ENCODE peak calls at places on chromosome 18, in seven cellular contexts. J, Z, V, O, H, N and M are unnamed samples.

GRCh38 chr18:23580677-23581367 is 5.5 kb downstream of the NPC1 start:
- DNase-seq in Z (no peak), J (no peak), O (peak; percentile 71), H (no peak), V (peak; percentile 77), N (no peak), M (no peak)

GRCh38 chr18:8706981-8707940 is 1.9 kb downstream of the MTCL1 start:
- DNase-seq in H (peak; percentile 83), O (peak; percentile 75), N (peak; percentile 71), J (peak; percentile 67), Z (no peak), V (no peak), M (peak; percentile 41)

GRCh38 chr18:25646971-25647370 is 295.0 kb upstream of the ZNF521 start:
- DNase-seq in V (no peak), O (peak; percentile 92), J (no peak), N (no peak), H (no peak), Z (no peak), M (no peak)

GRCh38 chr18:33839452-33840225 is 261.6 kb downstream of the ASXL3 start:
- DNase-seq in O (peak; percentile 35), Z (peak; percentile 48), V (no peak), J (no peak), N (peak; percentile 89), H (peak; percentile 52), M (peak; percentile 57)

GRCh38 chr18:6444484-6445228 is 29.9 kb upstream of the L3MBTL4 start:
- DNase-seq in H (no peak), N (no peak), J (no peak), O (no peak), V (no peak), Z (no peak), M (no peak)

GRCh38 chr18:24530630-24531111 is 70.2 kb downstream of the HRH4 start:
- DNase-seq in H (peak; percentile 52), N (peak; percentile 4), O (peak; percentile 34), V (no peak), Z (peak; percentile 82), J (no peak), M (peak; percentile 74)

GRCh38 chr18:74299746-74300145 is 8.0 kb upstream of the CYB5A start:
- DNase-seq in H (no peak), Z (peak; percentile 14), V (no peak), J (no peak), O (peak; percentile 34), N (no peak), M (no peak)

GRCh38 chr18:7021994-7022840 is 95.4 kb downstream of the LAMA1 start:
- DNase-seq in Z (peak; percentile 72), H (peak; percentile 68), N (peak; percentile 90), V (no peak), J (no peak), O (peak; percentile 16), M (peak; percentile 10)

GRCh38 chr18:44895176-44895798 is 214.6 kb downstream of the SETBP1 start:
- DNase-seq in Z (no peak), J (no peak), H (no peak), O (peak; percentile 51), N (peak; percentile 70), V (peak; percentile 54), M (peak; percentile 52)

GRCh38 chr18:50183556-50183955 is 11.4 kb downstream of the MYO5B start:
- DNase-seq in J (no peak), N (no peak), H (no peak), Z (peak; percentile 9), O (peak; percentile 0), V (no peak), M (no peak)

GRCh38 chr18:11857177-11857887 is 6.1 kb downstream of the CHMP1B start:
- DNase-seq in N (no peak), Z (peak; percentile 92), H (peak; percentile 96), J (no peak), O (peak; percentile 89), V (peak; percentile 78), M (peak; percentile 99)

GRCh38 chr18:13237073-13237472 is 18.5 kb downstream of the LDLRAD4 start:
- DNase-seq in N (no peak), O (no peak), J (no peak), Z (no peak), H (no peak), V (peak; percentile 37), M (no peak)

GRCh38 chr18:23710068-23710527 is 20.8 kb downstream of the LAMA3 start:
- DNase-seq in J (no peak), N (no peak), V (no peak), H (no peak), Z (peak; percentile 74), O (peak; percentile 25), M (no peak)

GRCh38 chr18:68979737-68980136 is 181.9 kb downstream of the CCDC102B start:
- DNase-seq in J (no peak), V (no peak), H (no peak), N (no peak), O (no peak), Z (no peak), M (no peak)

GRCh38 chr18:63421514-63421913 is 762 bp downstream of the VPS4B start:
- DNase-seq in V (no peak), N (no peak), O (peak; percentile 19), H (peak; percentile 29), Z (no peak), J (no peak), M (peak; percentile 13)

GRCh38 chr18:35389095-35389618 is 12.0 kb upstream of the ZNF396 start:
- DNase-seq in N (no peak), V (no peak), Z (no peak), O (peak; percentile 81), J (no peak), H (no peak), M (no peak)

GRCh38 chr18:73244411-73244810 is 376.6 kb upstream of the NETO1 start:
- DNase-seq in N (no peak), O (peak; percentile 28), V (no peak), H (no peak), Z (no peak), J (no peak), M (no peak)

GRCh38 chr18:52311331-52311730 is 28.7 kb upstream of the DCC start:
- DNase-seq in J (no peak), V (no peak), O (no peak), N (no peak), Z (no peak), H (no peak), M (no peak)

GRCh38 chr18:4125246-4125938 is 329.7 kb downstream of the DLGAP1 start:
- DNase-seq in V (no peak), N (no peak), O (peak; percentile 62), J (no peak), Z (no peak), H (peak; percentile 58), M (no peak)

GRCh38 chr18:55735199-55735855 is 147.3 kb upstream of the TCF4 start:
- DNase-seq in N (no peak), Z (no peak), V (no peak), O (no peak), H (peak; percentile 62), J (no peak), M (peak; percentile 34)

GRCh38 chr18:25669741-25670140 is 317.8 kb upstream of the ZNF521 start:
- DNase-seq in Z (no peak), V (no peak), J (no peak), O (peak; percentile 16), H (peak; percentile 36), N (no peak), M (no peak)

GRCh38 chr18:3367491-3368091 is 82.4 kb upstream of the TGIF1 start:
- DNase-seq in V (no peak), H (no peak), O (peak; percentile 69), N (no peak), J (no peak), Z (peak; percentile 49), M (no peak)

GRCh38 chr18:37538526-37539205 is 26.9 kb downstream of the CELF4 start:
- DNase-seq in N (no peak), Z (no peak), V (no peak), J (no peak), H (no peak), O (no peak), M (no peak)

GRCh38 chr18:30682667-30683066 is 359.9 kb downstream of the DSC3 start:
- DNase-seq in Z (no peak), J (no peak), N (no peak), V (no peak), H (no peak), O (no peak), M (no peak)

GRCh38 chr18:13562494-13563029 is 163.8 kb downstream of the FAM210A start:
- DNase-seq in N (no peak), Z (no peak), H (no peak), O (no peak), J (no peak), V (no peak), M (peak; percentile 7)

GRCh38 chr18:48780151-48781001 is 170.4 kb downstream of the SMAD7 start:
- DNase-seq in V (no peak), J (no peak), Z (no peak), N (no peak), H (no peak), O (peak; percentile 25), M (no peak)

GRCh38 chr18:31245820-31246219 is 72.1 kb upstream of the DSG1 start:
- DNase-seq in N (no peak), V (no peak), Z (peak; percentile 46), H (no peak), O (no peak), J (no peak), M (no peak)

GRCh38 chr18:79866889-79867574 is 69.3 kb downstream of the KCNG2 start:
- DNase-seq in H (peak; percentile 4), N (no peak), O (no peak), Z (no peak), V (peak; percentile 30), J (no peak), M (no peak)

GRCh38 chr18:74388227-74388626 is 68.9 kb downstream of the DIPK1C start:
- DNase-seq in N (no peak), O (no peak), Z (no peak), H (no peak), J (no peak), V (no peak), M (no peak)

GRCh38 chr18:48769006-48769646 is 181.6 kb downstream of the SMAD7 start:
- DNase-seq in H (no peak), J (no peak), V (no peak), N (no peak), Z (no peak), O (no peak), M (no peak)

GRCh38 chr18:74609535-74609934 is 11.9 kb downstream of the ZNF407 start:
- DNase-seq in N (no peak), V (no peak), O (peak; percentile 76), J (no peak), H (no peak), Z (no peak), M (peak; percentile 15)

GRCh38 chr18:21672868-21673267 is 31.7 kb downstream of the ABHD3 start:
- DNase-seq in J (no peak), O (peak; percentile 50), N (peak; percentile 15), H (peak; percentile 29), V (no peak), Z (peak; percentile 57), M (no peak)

GRCh38 chr18:42052137-42052708 is 97.2 kb downstream of the PIK3C3 start:
- DNase-seq in V (no peak), H (peak; percentile 36), J (no peak), O (peak; percentile 53), Z (no peak), N (no peak), M (peak; percentile 35)

GRCh38 chr18:41660654-41661053 is 294.4 kb upstream of the PIK3C3 start:
- DNase-seq in H (no peak), Z (no peak), N (no peak), O (no peak), J (no peak), V (no peak), M (no peak)

GRCh38 chr18:13103366-13103765 is 112.2 kb downstream of the CEP192 start:
- DNase-seq in V (no peak), Z (no peak), N (no peak), J (no peak), H (peak; percentile 55), O (no peak), M (peak; percentile 36)